ENCODE peak calls at places on chromosome 21, in nine cellular contexts. Z is CD8-positive, alpha-beta memory T cell; O is heart right ventricle; X is IMR-90; B is cardiac muscle cell; J is psoas muscle; K is transverse colon; M is pancreas; L is fibroblast of lung. Y is an unnamed sample. For H3K36me3 and H3K9me3, the result is how much of the 10 kb centered on the place peaks cover.

GRCh38 chr21:28793043-28793442 is 199.6 kb downstream of the LTN1 start:
- DNase-seq in K (no peak), L (peak), J (no peak), O (peak), B (peak), Z (no peak), X (peak), M (no peak), Y (no peak)

GRCh38 chr21:30463713-30464112 is 16.5 kb downstream of the KRTAP19-1 start:
- DNase-seq in Z (no peak), B (peak), K (no peak), L (no peak), M (no peak), J (no peak), O (no peak), X (no peak), Y (no peak)

GRCh38 chr21:46065215-46065992 is 32.5 kb upstream of the COL6A2 start:
- DNase-seq in X (peak), J (peak), B (no peak), M (no peak), L (peak), O (peak), K (peak), Z (no peak), Y (no peak)

GRCh38 chr21:25557170-25557569 is 50.1 kb downstream of the MRPL39 start:
- DNase-seq in B (no peak), O (no peak), K (no peak), Z (no peak), X (peak), J (no peak), M (no peak), L (peak), Y (no peak)

GRCh38 chr21:39121600-39122355 is 61.5 kb downstream of the PSMG1 start:
- DNase-seq in J (peak), M (peak), K (no peak), X (no peak), L (peak), Z (no peak), B (no peak), O (no peak), Y (no peak)

GRCh38 chr21:17699524-17700189 is 87.0 kb upstream of the BTG3 start:
- DNase-seq in X (no peak), L (no peak), K (no peak), O (no peak), M (no peak), Z (no peak), B (no peak), J (no peak), Y (no peak)

GRCh38 chr21:37700641-37701202 is 215.5 kb downstream of the KCNJ6 start:
- DNase-seq in M (peak), J (no peak), B (peak), L (peak), Z (no peak), X (peak), O (peak), K (no peak), Y (no peak)

GRCh38 chr21:22892041-22892440 is 1893.8 kb downstream of the NCAM2 start:
- DNase-seq in B (no peak), J (no peak), O (no peak), L (no peak), Z (no peak), X (no peak), K (no peak), M (no peak), Y (no peak)

GRCh38 chr21:38807481-38807880 is 1.8 kb downstream of the ETS2 start:
- DNase-seq in M (no peak), L (no peak), X (no peak), B (no peak), K (no peak), Z (no peak), O (no peak), J (no peak), Y (no peak)

GRCh38 chr21:38277501-38278111 is 20.8 kb downstream of the KCNJ15 start:
- DNase-seq in J (no peak), L (peak), O (no peak), M (no peak), Z (no peak), X (peak), K (no peak), B (no peak), Y (no peak)

GRCh38 chr21:46226146-46226545 is 2.4 kb downstream of the LSS start:
- DNase-seq in Z (no peak), L (no peak), K (no peak), B (no peak), O (no peak), M (no peak), J (no peak), X (peak), Y (no peak)

GRCh38 chr21:37877888-37878684 is 38.2 kb downstream of the KCNJ6 start:
- DNase-seq in L (no peak), X (no peak), O (no peak), B (no peak), K (no peak), M (no peak), Z (no peak), J (no peak), Y (no peak)

GRCh38 chr21:37461494-37461893 is 94.9 kb downstream of the DYRK1A start:
- DNase-seq in K (no peak), B (no peak), J (no peak), L (no peak), M (no peak), Z (peak), O (no peak), X (peak), Y (no peak)

GRCh38 chr21:25742900-25743299 is 8.1 kb downstream of the GABPA start:
- DNase-seq in O (no peak), X (no peak), M (no peak), J (no peak), B (no peak), Z (no peak), L (no peak), K (no peak), Y (no peak)

GRCh38 chr21:46119565-46120271 is 21.8 kb downstream of the COL6A2 start:
- DNase-seq in L (no peak), K (peak), B (no peak), X (no peak), O (peak), M (peak), Z (no peak), J (peak), Y (no peak)

GRCh38 chr21:25298512-25299491 is 308.5 kb downstream of the MRPL39 start:
- DNase-seq in Z (no peak), J (no peak), X (no peak), M (no peak), K (no peak), O (no peak), B (no peak), L (peak), Y (no peak)

GRCh38 chr21:23162213-23162946 is 2164.2 kb downstream of the NCAM2 start:
- DNase-seq in L (no peak), Z (no peak), O (no peak), X (no peak), B (no peak), J (no peak), K (no peak), M (no peak), Y (no peak)

GRCh38 chr21:17679002-17679600 is 66.4 kb upstream of the BTG3 start:
- DNase-seq in K (no peak), L (peak), J (no peak), Z (peak), X (peak), B (peak), M (no peak), O (no peak), Y (no peak)

GRCh38 chr21:45976666-45977335 is 4.8 kb upstream of the COL6A1 start:
- DNase-seq in K (peak), O (no peak), J (no peak), L (no peak), Z (no peak), M (no peak), B (no peak), X (no peak), Y (no peak)

GRCh38 chr21:33794586-33794985 is 121.0 kb downstream of the ATP5PO start:
- DNase-seq in Z (no peak), J (no peak), K (no peak), M (no peak), B (no peak), L (no peak), O (no peak), X (no peak), Y (no peak)
- H3K36me3 ChIP-seq in Z (under half), J (under half), K (under half), M (under half), B (under half), L (under half), O (half or more), X (under half), Y (under half)

DNA sequence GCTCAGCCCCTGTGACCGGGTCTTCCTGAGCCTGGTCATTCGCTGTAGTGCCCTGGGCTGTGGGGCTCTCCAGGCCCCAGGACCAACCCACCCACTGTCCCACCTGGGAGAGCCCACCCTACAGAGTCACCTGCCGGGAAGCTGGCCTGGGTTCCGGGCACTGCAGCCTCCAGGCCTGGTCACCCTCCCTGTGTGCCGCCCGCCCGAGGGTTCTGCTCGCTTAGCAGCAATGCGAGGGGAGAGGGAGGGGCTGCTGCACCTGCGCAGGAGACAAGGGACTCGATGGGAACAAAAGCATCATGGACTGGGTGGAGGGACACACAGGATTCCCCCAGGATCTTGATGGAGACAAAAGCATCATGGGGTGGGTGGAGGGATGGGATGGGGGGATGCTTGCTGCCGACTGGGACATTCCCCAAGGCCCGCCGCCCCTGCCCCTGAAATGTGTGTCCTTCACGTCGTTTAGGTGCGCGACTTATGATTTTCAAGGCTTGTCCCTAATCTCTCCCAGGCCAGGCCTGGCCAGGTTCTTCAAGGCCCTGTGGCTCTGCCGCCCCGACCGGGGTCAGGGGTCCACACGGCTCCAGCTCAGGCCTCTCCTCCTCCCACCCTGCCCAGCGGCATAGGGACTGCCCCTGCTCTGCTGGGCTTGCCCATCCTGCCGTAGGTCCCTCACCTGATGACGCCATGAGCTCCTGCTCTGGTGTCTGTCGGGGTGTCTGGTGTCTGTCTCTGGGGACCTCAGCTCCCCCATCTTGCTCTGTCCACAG is 1.7 kb downstream of the KRTAP10-8 start:
- DNase-seq in Z (no peak), J (no peak), M (peak), O (no peak), X (no peak), K (no peak), B (no peak), L (no peak), Y (no peak)
- H3K9me3 ChIP-seq in Z (under half), J (under half), M (under half), O (under half), X (under half), K (under half), B (under half), L (under half), Y (under half)

DNA sequence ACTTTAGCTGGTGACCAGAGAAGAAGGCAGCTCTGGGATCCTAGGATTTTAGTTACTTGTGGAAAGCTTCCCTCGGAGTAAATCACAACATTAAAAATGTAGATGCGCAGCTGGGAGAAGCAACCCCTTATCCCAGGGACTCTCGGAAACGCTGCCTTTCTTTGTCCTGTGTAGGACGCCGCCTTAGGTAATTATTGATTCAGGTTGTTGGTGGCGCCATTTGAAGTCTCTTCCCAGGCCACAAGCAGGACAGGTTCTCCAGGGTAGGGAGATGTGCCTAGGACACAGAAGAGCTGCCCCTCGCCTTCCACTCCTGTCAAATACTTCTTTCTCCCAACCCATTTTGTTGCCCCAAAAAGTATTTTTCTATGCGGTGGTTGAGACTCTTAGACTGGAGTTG is 10.3 kb downstream of the SLC37A1 start:
- DNase-seq in X (no peak), L (no peak), M (no peak), B (no peak), J (no peak), O (no peak), K (no peak), Z (no peak), Y (no peak)
- H3K27ac ChIP-seq in X (no peak), L (peak), M (peak), B (no peak), J (peak), O (peak), K (peak), Z (no peak), Y (peak)

DNA sequence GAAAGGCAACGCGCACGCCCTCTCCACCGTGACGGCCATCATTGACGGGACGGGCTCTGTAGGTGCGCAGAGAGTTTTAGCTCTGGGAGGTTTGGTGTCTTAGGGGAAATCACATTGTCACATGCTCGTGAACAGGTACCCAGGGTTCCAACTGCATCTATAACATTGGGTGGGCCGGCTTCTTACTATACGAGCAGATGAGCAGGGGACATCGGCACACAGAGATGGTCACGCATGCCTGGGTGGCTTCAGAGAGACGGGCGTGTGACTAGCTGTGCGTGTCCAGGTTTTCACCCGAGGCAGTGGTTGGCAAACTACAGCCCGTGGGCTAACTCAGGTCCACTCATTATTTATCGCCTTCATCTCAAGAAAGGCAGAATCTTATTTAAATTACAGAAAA is 54.7 kb downstream of the SLC37A1 start:
- DNase-seq in X (no peak), K (peak), Z (no peak), J (no peak), L (no peak), O (no peak), B (no peak), M (peak), Y (no peak)
- H3K36me3 ChIP-seq in X (under half), K (under half), Z (under half), J (under half), L (under half), O (half or more), B (under half), M (under half), Y (under half)

GRCh38 chr21:42922918-42923317 is 2.5 kb downstream of the ERVH48-1 start:
- DNase-seq in O (no peak), M (no peak), Z (no peak), J (no peak), X (no peak), L (no peak), K (no peak), B (no peak), Y (no peak)
- H3K9me3 ChIP-seq in O (under half), M (under half), Z (under half), J (under half), X (under half), L (under half), K (under half), B (under half), Y (under half)

DNA sequence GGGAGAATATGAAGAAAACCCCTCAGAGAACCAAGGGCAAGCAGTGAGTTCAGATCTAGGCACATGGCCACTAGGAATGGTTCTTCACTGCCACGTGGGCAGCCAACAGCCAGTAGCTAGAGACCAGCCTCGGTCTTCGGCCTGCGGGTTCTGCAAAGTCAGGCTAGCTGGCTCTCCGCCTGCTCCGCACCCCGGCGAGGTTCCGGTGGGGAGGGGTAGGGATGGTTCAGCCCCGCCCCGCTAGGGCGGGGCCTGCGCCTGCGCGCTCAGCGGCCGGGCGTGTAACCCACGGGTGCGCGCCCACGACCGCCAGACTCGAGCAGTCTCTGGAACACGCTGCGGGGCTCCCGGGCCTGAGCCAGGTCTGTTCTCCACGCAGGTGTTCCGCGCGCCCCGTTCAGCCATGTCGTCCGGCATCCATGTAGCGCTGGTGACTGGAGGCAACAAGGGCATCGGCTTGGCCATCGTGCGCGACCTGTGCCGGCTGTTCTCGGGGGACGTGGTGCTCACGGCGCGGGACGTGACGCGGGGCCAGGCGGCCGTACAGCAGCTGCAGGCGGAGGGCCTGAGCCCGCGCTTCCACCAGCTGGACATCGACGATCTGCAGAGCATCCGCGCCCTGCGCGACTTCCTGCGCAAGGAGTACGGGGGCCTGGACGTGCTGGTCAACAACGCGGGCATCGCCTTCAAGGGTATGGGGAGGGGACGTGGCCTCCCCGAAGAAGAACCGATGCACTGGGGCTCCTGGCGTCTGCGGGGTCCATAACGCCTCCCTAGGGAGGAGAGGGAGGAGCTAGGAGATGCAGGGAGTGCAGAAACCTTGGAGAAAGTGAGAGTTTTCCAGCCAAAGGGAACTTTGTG is at the start of gene CBR1:
- DNase-seq in J (peak), Z (peak), X (peak), M (peak), K (peak), L (peak), B (peak), O (peak), Y (peak)
- H3K27ac ChIP-seq in J (peak), Z (peak), X (peak), M (peak), K (peak), L (peak), B (no peak), O (peak), Y (peak)